ENCODE peak calls at places on chromosomes 6 and 20, in five cellular contexts. L, G, D, O and Z are unnamed samples.
A peak's percentile ranks its signal among the peaks of the same experiment; 100 is the strongest.

GRCh38 chr6:150539568-150539967 is 60.1 kb upstream of the PLEKHG1 start:
- DNase-seq in L (no peak), G (no peak), D (no peak), O (no peak), Z (no peak)

GRCh38 chr6:47483853-47484546 is 6.4 kb downstream of the CD2AP start:
- DNase-seq in L (peak; percentile 90), G (no peak), D (no peak), O (peak; percentile 46), Z (no peak)

GRCh38 chr6:142518126-142518525 is 216.3 kb downstream of the ADGRG6 start:
- DNase-seq in L (peak; percentile 11), G (no peak), D (no peak), O (no peak), Z (no peak)

GRCh38 chr6:28742668-28743270 is 181.0 kb downstream of the TRIM27 start:
- DNase-seq in L (peak; percentile 89), G (no peak), D (peak; percentile 19), O (no peak), Z (peak; percentile 37)

GRCh38 chr6:35253249-35253648 is 6.3 kb upstream of the ZNF76 start:
- DNase-seq in L (no peak), G (no peak), D (no peak), O (no peak), Z (no peak)

GRCh38 chr6:90286884-90287488 is 9.7 kb downstream of the BACH2 start:
- DNase-seq in L (peak; percentile 72), G (no peak), D (no peak), O (no peak), Z (no peak)

GRCh38 chr6:168341280-168341679 is 21.7 kb upstream of the DACT2 start:
- DNase-seq in L (no peak), G (no peak), D (no peak), O (no peak), Z (no peak)

GRCh38 chr6:79152269-79152737 is 74.2 kb upstream of the PHIP start:
- DNase-seq in L (peak; percentile 8), G (no peak), D (no peak), O (no peak), Z (no peak)

GRCh38 chr6:4091926-4092325 is 13.0 kb upstream of the FAM217A start:
- DNase-seq in L (no peak), G (no peak), D (no peak), O (no peak), Z (no peak)

GRCh38 chr6:47674673-47675072 is 23.7 kb upstream of the ADGRF4 start:
- DNase-seq in L (no peak), G (no peak), D (peak; percentile 31), O (no peak), Z (no peak)

GRCh38 chr6:1553562-1554088 is 56.1 kb upstream of the FOXC1 start:
- DNase-seq in L (no peak), G (no peak), D (no peak), O (no peak), Z (no peak)

GRCh38 chr20:1509237-1509636 is 18.0 kb upstream of the SIRPB2 start:
- DNase-seq in L (peak; percentile 90), G (no peak), D (no peak), O (no peak), Z (no peak)

GRCh38 chr6:168075216-168075615 is 3.8 kb downstream of the FRMD1 start:
- DNase-seq in L (no peak), G (no peak), D (no peak), O (no peak), Z (no peak)